ENCODE peak calls at places on chromosomes 4 and X, in ten cellular contexts. J is heart right ventricle, F is SK-N-SH, L is ovary, N is thyroid gland, I is left lung, C is AG04450, T is suprapubic skin, B is HL-60, M is IMR-90. D is an unnamed sample.

GRCh38 chr4:118941799-118942198 is 53.1 kb downstream of the SYNPO2 start:
- DNase-seq in J (no peak), F (no peak), L (no peak), N (no peak), I (no peak), C (no peak), T (no peak), B (no peak), M (peak), D (no peak)

GRCh38 chr4:24260922-24261581 is 323.3 kb downstream of the DHX15 start:
- DNase-seq in J (no peak), F (no peak), L (no peak), N (peak), I (peak), C (no peak), T (no peak), B (no peak), M (no peak), D (no peak)

GRCh38 chr4:152983221-152983620 is 47.1 kb downstream of the FHDC1 start:
- DNase-seq in J (no peak), F (no peak), L (no peak), N (no peak), I (no peak), C (no peak), T (no peak), B (no peak), M (no peak), D (no peak)

GRCh38 chr4:169279111-169279510 is 8.4 kb upstream of the SH3RF1 start:
- DNase-seq in J (no peak), F (no peak), L (no peak), N (no peak), I (no peak), C (no peak), T (no peak), B (no peak), M (peak), D (no peak)

GRCh38 chr4:41215155-41215554 is 813 bp upstream of the APBB2 start:
- DNase-seq in J (no peak), F (peak), L (no peak), N (no peak), I (no peak), C (no peak), T (no peak), B (no peak), M (no peak), D (no peak)

GRCh38 chr4:163672751-163673150 is 178.3 kb downstream of the TMA16 start:
- DNase-seq in J (no peak), F (peak), L (no peak), N (no peak), I (no peak), C (no peak), T (no peak), B (no peak), M (no peak), D (no peak)

GRCh38 chr4:141565379-141566089 is 70.8 kb upstream of the IL15 start:
- DNase-seq in J (no peak), F (no peak), L (no peak), N (no peak), I (no peak), C (no peak), T (no peak), B (no peak), M (peak), D (no peak)

GRCh38 chr4:45741897-45742296 is 382.0 kb downstream of the GABRG1 start:
- DNase-seq in J (no peak), F (no peak), L (no peak), N (no peak), I (no peak), C (no peak), T (no peak), B (no peak), M (no peak), D (no peak)

GRCh38 chr4:174005422-174005821 is 278.0 kb downstream of the FBXO8 start:
- DNase-seq in J (no peak), F (no peak), L (no peak), N (no peak), I (no peak), C (no peak), T (no peak), B (no peak), M (no peak), D (no peak)

GRCh38 chr4:85028910-85029309 is 62.4 kb upstream of the WDFY3 start:
- DNase-seq in J (no peak), F (no peak), L (no peak), N (no peak), I (no peak), C (no peak), T (no peak), B (no peak), M (peak), D (no peak)

GRCh38 chr4:7185487-7186030 is 6.8 kb upstream of the SORCS2 start:
- DNase-seq in J (no peak), F (no peak), L (no peak), N (no peak), I (peak), C (no peak), T (peak), B (no peak), M (no peak), D (no peak)

GRCh38 chrX:10401239-10401638 is 219.1 kb downstream of the MID1 start:
- DNase-seq in J (no peak), F (no peak), L (no peak), N (no peak), I (no peak), C (no peak), T (no peak), B (no peak), M (peak), D (no peak)

GRCh38 chrX:20267924-20268701 is 1.4 kb upstream of the RPS6KA3 start:
- DNase-seq in J (peak), F (peak), L (peak), N (peak), I (peak), C (no peak), T (peak), B (no peak), M (no peak), D (peak)

GRCh38 chrX:8845060-8845459 is 43.9 kb upstream of the FAM9A start:
- DNase-seq in J (no peak), F (no peak), L (no peak), N (peak), I (no peak), C (peak), T (no peak), B (no peak), M (peak), D (no peak)

GRCh38 chr4:38152305-38152704 is 192.1 kb downstream of the PTTG2 start:
- DNase-seq in J (no peak), F (no peak), L (no peak), N (no peak), I (no peak), C (no peak), T (no peak), B (no peak), M (no peak), D (no peak)

GRCh38 chr4:113384600-113384999 is 335.1 kb downstream of the ANK2 start:
- DNase-seq in J (no peak), F (no peak), L (no peak), N (no peak), I (no peak), C (no peak), T (no peak), B (no peak), M (peak), D (no peak)

GRCh38 chr4:162164881-162165528 is 1.2 kb upstream of the FSTL5 start:
- DNase-seq in J (no peak), F (no peak), L (no peak), N (no peak), I (no peak), C (no peak), T (no peak), B (no peak), M (no peak), D (no peak)

GRCh38 chrX:74449322-74449936 is 28.1 kb downstream of the SLC16A2 start:
- DNase-seq in J (no peak), F (no peak), L (no peak), N (peak), I (no peak), C (no peak), T (no peak), B (no peak), M (peak), D (no peak)

GRCh38 chr4:170423137-170423536 is 333.4 kb upstream of the AADAT start:
- DNase-seq in J (no peak), F (no peak), L (no peak), N (no peak), I (no peak), C (no peak), T (no peak), B (no peak), M (peak), D (no peak)

GRCh38 chr4:171717231-171717720 is 95.9 kb upstream of the GALNTL6 start:
- DNase-seq in J (no peak), F (no peak), L (no peak), N (no peak), I (no peak), C (no peak), T (no peak), B (no peak), M (no peak), D (no peak)

GRCh38 chr4:131430302-131430701 is 1718.8 kb upstream of the PCDH10 start:
- DNase-seq in J (no peak), F (no peak), L (no peak), N (no peak), I (no peak), C (no peak), T (no peak), B (no peak), M (no peak), D (no peak)

GRCh38 chr4:10599574-10599973 is 85.0 kb downstream of the CLNK start:
- DNase-seq in J (no peak), F (no peak), L (no peak), N (no peak), I (no peak), C (no peak), T (no peak), B (no peak), M (peak), D (no peak)

GRCh38 chr4:53541577-53542206 is 49.6 kb downstream of the LNX1 start:
- DNase-seq in J (no peak), F (peak), L (no peak), N (no peak), I (no peak), C (peak), T (no peak), B (no peak), M (peak), D (no peak)

GRCh38 chr4:41569957-41570356 is 32.0 kb downstream of the LIMCH1 start:
- DNase-seq in J (peak), F (no peak), L (no peak), N (no peak), I (no peak), C (no peak), T (no peak), B (no peak), M (no peak), D (no peak)

GRCh38 chr4:21858971-21859370 is 89.6 kb downstream of the KCNIP4 start:
- DNase-seq in J (no peak), F (no peak), L (no peak), N (no peak), I (no peak), C (no peak), T (no peak), B (no peak), M (peak), D (no peak)

GRCh38 chrX:21524008-21524407 is 134.1 kb downstream of the KLHL34 start:
- DNase-seq in J (no peak), F (no peak), L (no peak), N (no peak), I (no peak), C (no peak), T (no peak), B (no peak), M (peak), D (no peak)

GRCh38 chr4:99879458-99879857 is 14.8 kb downstream of the LAMTOR3 start:
- DNase-seq in J (no peak), F (no peak), L (no peak), N (no peak), I (no peak), C (no peak), T (no peak), B (no peak), M (no peak), D (no peak)

GRCh38 chr4:104966349-104967033 is 180.2 kb upstream of the TET2 start:
- DNase-seq in J (no peak), F (no peak), L (no peak), N (no peak), I (no peak), C (no peak), T (no peak), B (peak), M (no peak), D (no peak)

GRCh38 chrX:116317409-116317808 is 119.0 kb upstream of the SLC6A14 start:
- DNase-seq in J (peak), F (no peak), L (no peak), N (peak), I (peak), C (no peak), T (no peak), B (no peak), M (no peak), D (no peak)

GRCh38 chrX:141632124-141632523 is 42.6 kb downstream of the SPANXA2 start:
- DNase-seq in J (no peak), F (no peak), L (no peak), N (no peak), I (no peak), C (no peak), T (no peak), B (no peak), M (no peak), D (no peak)

GRCh38 chr4:65340382-65341109 is 329.7 kb downstream of the EPHA5 start:
- DNase-seq in J (no peak), F (no peak), L (no peak), N (no peak), I (no peak), C (no peak), T (no peak), B (no peak), M (no peak), D (no peak)

GRCh38 chr4:39802005-39802404 is 104.1 kb downstream of the UBE2K start:
- DNase-seq in J (no peak), F (no peak), L (no peak), N (no peak), I (no peak), C (no peak), T (no peak), B (no peak), M (no peak), D (no peak)

GRCh38 chrX:97790850-97791249 is 907.1 kb downstream of the RPA4 start:
- DNase-seq in J (no peak), F (no peak), L (no peak), N (no peak), I (no peak), C (no peak), T (no peak), B (no peak), M (no peak), D (no peak)

GRCh38 chr4:123365412-123365811 is 31.2 kb upstream of the SPRY1 start:
- DNase-seq in J (no peak), F (no peak), L (no peak), N (no peak), I (no peak), C (no peak), T (no peak), B (no peak), M (no peak), D (no peak)

GRCh38 chr4:23686169-23686903 is 203.5 kb downstream of the PPARGC1A start:
- DNase-seq in J (no peak), F (no peak), L (no peak), N (no peak), I (no peak), C (no peak), T (no peak), B (no peak), M (no peak), D (no peak)

GRCh38 chrX:52576946-52577345 is 60.1 kb upstream of the XAGE1B start:
- DNase-seq in J (no peak), F (no peak), L (no peak), N (no peak), I (no peak), C (no peak), T (no peak), B (no peak), M (no peak), D (no peak)

DNA sequence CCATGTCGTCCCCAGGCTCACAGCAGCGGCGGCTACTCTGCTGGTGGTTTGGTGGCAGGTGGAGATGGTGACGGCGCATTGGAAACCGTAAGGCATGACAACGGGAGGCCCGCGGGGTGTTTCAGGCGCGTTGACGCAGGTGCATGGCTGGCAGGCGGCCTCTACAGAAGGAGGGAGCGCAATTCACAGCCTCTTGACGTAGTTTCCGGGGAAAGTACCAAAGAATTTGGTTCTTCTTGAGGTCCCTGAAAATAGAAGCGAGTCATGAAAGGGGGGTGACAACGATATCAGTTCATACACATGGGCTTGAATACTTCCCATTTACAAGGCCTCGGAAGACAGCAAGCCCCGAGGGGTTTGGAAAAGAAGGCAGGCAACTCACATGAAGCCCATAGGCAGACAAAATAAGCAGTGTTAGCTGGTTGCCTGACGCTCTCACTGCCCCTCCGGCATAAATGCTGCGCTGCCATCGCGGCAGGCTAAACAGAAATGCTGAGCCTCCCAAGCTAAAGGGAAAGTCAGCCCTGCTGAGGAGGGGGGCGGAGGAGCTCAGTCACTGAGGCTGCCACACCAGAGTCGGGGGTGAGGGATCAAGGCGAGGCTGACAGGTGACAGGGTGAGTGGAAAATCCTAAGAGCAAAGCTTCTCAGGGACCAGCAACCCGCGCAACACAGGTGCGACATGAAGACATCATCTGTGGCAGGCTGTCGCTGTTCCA is 52.3 kb upstream of the PDLIM3 start:
- DNase-seq in J (no peak), F (no peak), L (no peak), N (no peak), I (no peak), C (no peak), T (no peak), B (no peak), M (peak), D (peak)
- H3K27ac ChIP-seq in J (no peak), F (no peak), L (no peak), N (no peak), I (no peak), C (no peak), T (peak), B (no peak), M (no peak), D (no peak)

GRCh38 chr4:2799444-2799911 is 6.6 kb downstream of the SH3BP2 start:
- DNase-seq in J (peak), F (no peak), L (peak), N (no peak), I (peak), C (no peak), T (peak), B (no peak), M (no peak), D (peak)
- H3K4me3 ChIP-seq in J (no peak), F (no peak), L (no peak), N (no peak), I (peak), C (no peak), T (peak), B (peak), M (no peak), D (peak)

DNA sequence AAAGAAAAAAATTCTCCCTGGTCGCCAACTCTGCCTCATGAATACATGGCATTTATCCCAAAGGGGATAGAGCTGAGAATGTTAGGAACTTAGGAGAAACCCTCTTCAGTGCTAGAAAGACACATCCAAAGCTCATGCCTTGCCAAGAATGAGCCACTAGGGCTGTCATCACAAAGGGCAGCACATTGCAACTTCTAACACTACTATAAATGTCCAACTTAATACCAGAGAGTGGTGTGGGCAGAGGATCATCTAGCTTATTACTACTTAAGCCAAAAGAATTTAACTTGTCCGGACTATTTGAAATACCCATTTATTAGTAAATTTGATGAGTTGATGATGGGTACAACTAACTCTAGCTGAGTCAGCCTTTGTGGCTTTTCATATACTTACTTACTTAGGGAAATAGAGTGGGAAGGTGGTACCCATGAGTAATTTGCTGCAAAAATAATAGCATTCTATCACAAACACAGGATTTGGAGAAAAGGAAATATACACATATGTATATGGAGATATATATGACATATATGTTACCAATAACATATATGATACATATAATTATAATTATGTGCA is 66.3 kb upstream of the GAB1 start:
- DNase-seq in J (no peak), F (no peak), L (no peak), N (no peak), I (no peak), C (no peak), T (no peak), B (no peak), M (no peak), D (no peak)
- H3K27ac ChIP-seq in J (no peak), F (no peak), L (no peak), N (no peak), I (no peak), C (no peak), T (no peak), B (no peak), M (no peak), D (no peak)

DNA sequence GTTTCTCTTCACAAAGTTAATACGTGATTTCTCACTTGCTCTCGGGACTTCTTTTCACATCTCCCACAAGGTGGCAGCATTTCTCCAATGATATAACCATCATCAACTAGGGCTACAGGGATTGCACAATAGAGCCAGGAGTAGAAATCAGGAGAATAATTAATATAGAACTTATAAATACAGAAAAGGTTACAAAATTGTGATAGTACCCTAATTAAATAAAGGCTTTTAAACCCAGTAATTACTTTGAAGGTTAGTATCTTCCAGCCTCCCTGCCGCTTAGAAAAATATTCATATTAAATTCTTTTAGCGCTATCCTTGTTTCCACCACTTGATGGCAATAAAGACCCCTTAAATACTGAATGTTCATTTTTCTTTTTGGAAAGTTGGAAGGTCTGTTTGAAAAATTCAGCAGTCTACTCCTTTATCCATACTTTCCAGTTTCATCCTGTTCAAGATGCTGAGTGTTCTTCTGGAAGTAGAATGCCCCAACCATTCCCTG is 65.8 kb downstream of the RASGEF1B start:
- DNase-seq in J (no peak), F (peak), L (peak), N (peak), I (no peak), C (peak), T (no peak), B (peak), M (peak), D (no peak)
- H3K4me3 ChIP-seq in J (no peak), F (no peak), L (no peak), N (no peak), I (no peak), C (no peak), T (no peak), B (no peak), M (no peak), D (peak)

GRCh38 chrX:13323241-13323640 is 3.4 kb upstream of the ATXN3L start:
- DNase-seq in J (no peak), F (no peak), L (no peak), N (no peak), I (no peak), C (no peak), T (no peak), B (no peak), M (no peak), D (no peak)
- H3K27ac ChIP-seq in J (no peak), F (no peak), L (no peak), N (no peak), I (no peak), C (no peak), T (no peak), B (no peak), M (no peak), D (no peak)